ENCODE peak calls at places on chromosomes 5 and 9, in ten cellular contexts. H is Caco-2, K is H9, O is right atrium auricular region, D is gastrocnemius medialis, G is GM23248, T is sigmoid colon, Z is lower lobe of right lung, R is fibroblast of lung, N is tibial nerve. W is an unnamed sample. For H3K4me1, the result is how much of the 10 kb centered on the place peaks cover.

GRCh38 chr9:93123561-93124283 is 10.3 kb downstream of the NINJ1 start:
- DNase-seq in R (no peak), T (peak), H (no peak), Z (peak), N (no peak), K (peak), D (peak), G (no peak), O (no peak), W (no peak)

GRCh38 chr5:181221105-181221791 is 1.8 kb upstream of the TRIM41 start:
- DNase-seq in D (peak), H (no peak), G (no peak), N (peak), R (no peak), Z (no peak), T (no peak), O (no peak), K (no peak), W (peak)

GRCh38 chr9:137786511-137786920 is 91.1 kb upstream of the CACNA1B start:
- DNase-seq in R (no peak), D (no peak), T (peak), N (no peak), G (peak), K (no peak), H (no peak), O (no peak), Z (no peak), W (no peak)

GRCh38 chr9:34211395-34211794 is 32.6 kb downstream of the UBAP1 start:
- DNase-seq in R (no peak), O (no peak), D (no peak), H (no peak), G (no peak), Z (no peak), T (no peak), K (no peak), N (no peak), W (no peak)

GRCh38 chr9:112780637-112781036 is 30.1 kb downstream of the SNX30 start:
- DNase-seq in N (no peak), R (no peak), D (no peak), Z (no peak), G (peak), K (no peak), H (no peak), T (no peak), O (no peak), W (no peak)

GRCh38 chr5:172870261-172870806 is 36.3 kb downstream of the ERGIC1 start:
- DNase-seq in Z (no peak), G (peak), K (no peak), H (no peak), N (peak), T (peak), O (peak), R (peak), D (peak), W (no peak)

GRCh38 chr9:70574222-70574837 is 159.9 kb upstream of the KLF9 start:
- DNase-seq in T (peak), R (peak), G (peak), H (no peak), D (no peak), N (peak), Z (no peak), K (no peak), O (peak), W (no peak)

GRCh38 chr9:17064558-17064957 is 70.3 kb upstream of the CNTLN start:
- DNase-seq in D (no peak), H (no peak), Z (no peak), G (no peak), R (no peak), K (no peak), N (no peak), T (no peak), O (no peak), W (no peak)

GRCh38 chr5:157575096-157575872 is at the start of gene ADAM19:
- DNase-seq in Z (peak), T (peak), K (no peak), O (no peak), R (peak), N (peak), D (peak), G (peak), H (peak), W (no peak)

GRCh38 chr5:180523629-180524466 is 29.7 kb downstream of the CNOT6 start:
- DNase-seq in N (no peak), O (no peak), H (no peak), D (no peak), K (no peak), R (peak), T (no peak), G (no peak), Z (no peak), W (no peak)

GRCh38 chr9:109349431-109349846 is 28.6 kb upstream of the EPB41L4B start:
- DNase-seq in O (no peak), Z (no peak), G (peak), R (peak), H (no peak), T (no peak), N (peak), K (no peak), D (no peak), W (no peak)

GRCh38 chr9:33868430-33869000 is 51.6 kb downstream of the UBE2R2 start:
- DNase-seq in Z (no peak), K (no peak), O (no peak), D (no peak), N (peak), R (peak), G (peak), T (no peak), H (no peak), W (no peak)

GRCh38 chr5:138503487-138504270 is 38.4 kb downstream of the EGR1 start:
- DNase-seq in G (peak), H (peak), Z (no peak), O (no peak), T (no peak), D (no peak), K (peak), N (peak), R (peak), W (peak)

GRCh38 chr5:58871648-58872242 is 288.9 kb downstream of the RAB3C start:
- DNase-seq in N (peak), H (no peak), D (no peak), K (no peak), T (no peak), O (no peak), Z (no peak), R (peak), G (peak), W (peak)

GRCh38 chr5:1448511-1449011 is 3.3 kb upstream of the SLC6A3 start:
- DNase-seq in G (no peak), H (no peak), N (no peak), R (no peak), T (no peak), Z (no peak), O (no peak), K (no peak), D (no peak), W (no peak)

GRCh38 chr5:151448038-151448985 is 909 bp downstream of the SLC36A1 start:
- DNase-seq in Z (no peak), H (peak), K (peak), G (peak), T (peak), R (peak), N (no peak), O (no peak), D (no peak), W (peak)

GRCh38 chr5:74953961-74954720 is 88.0 kb upstream of the FAM169A start:
- DNase-seq in T (no peak), G (peak), H (peak), K (no peak), N (no peak), O (no peak), Z (no peak), D (no peak), R (peak), W (peak)

GRCh38 chr9:86638109-86638508 is 283.9 kb upstream of the TUT7 start:
- DNase-seq in H (no peak), G (no peak), D (no peak), T (no peak), Z (no peak), N (no peak), R (no peak), O (no peak), K (no peak), W (no peak)

GRCh38 chr5:100505984-100506670 is 29.0 kb upstream of the FAM174A start:
- DNase-seq in K (no peak), T (no peak), G (peak), R (peak), D (no peak), O (no peak), Z (no peak), N (no peak), H (no peak), W (peak)

GRCh38 chr9:109014267-109015025 is 1.1 kb upstream of the CTNNAL1 start:
- DNase-seq in K (no peak), R (peak), D (no peak), N (no peak), T (no peak), Z (no peak), G (peak), H (peak), O (no peak), W (no peak)

GRCh38 chr5:136090319-136090718 is 42.3 kb upstream of the SMAD5 start:
- DNase-seq in D (no peak), T (no peak), R (no peak), K (no peak), N (no peak), O (no peak), Z (no peak), H (no peak), G (no peak), W (peak)

GRCh38 chr9:136152543-136152866 is 33.8 kb upstream of the TMEM250 start:
- DNase-seq in R (no peak), Z (no peak), D (no peak), H (no peak), N (no peak), T (no peak), O (no peak), G (no peak), K (no peak), W (no peak)

GRCh38 chr5:108917596-108917995 is 169.9 kb downstream of the FER start:
- DNase-seq in G (peak), O (no peak), K (no peak), D (no peak), R (peak), T (no peak), N (no peak), H (no peak), Z (no peak), W (no peak)

GRCh38 chr9:17082343-17082742 is 52.5 kb upstream of the CNTLN start:
- DNase-seq in H (no peak), K (peak), G (peak), N (peak), T (peak), R (peak), O (no peak), D (no peak), Z (no peak), W (no peak)

GRCh38 chr9:116644099-116644688 is 42.9 kb upstream of the TRIM32 start:
- DNase-seq in G (peak), R (peak), K (no peak), O (no peak), D (no peak), Z (no peak), H (no peak), N (no peak), T (no peak), W (no peak)

GRCh38 chr5:113757508-113757907 is 244.0 kb downstream of the YTHDC2 start:
- DNase-seq in T (no peak), H (no peak), D (no peak), K (no peak), G (no peak), R (no peak), Z (no peak), O (no peak), N (no peak), W (no peak)

GRCh38 chr9:111095423-111095822 is 57.2 kb upstream of the LPAR1 start:
- DNase-seq in G (peak), T (no peak), Z (no peak), K (no peak), N (no peak), O (no peak), D (no peak), H (no peak), R (no peak), W (no peak)

GRCh38 chr9:111099199-111100005 is 61.1 kb upstream of the LPAR1 start:
- DNase-seq in O (no peak), R (no peak), N (no peak), H (peak), D (no peak), G (no peak), K (peak), Z (no peak), T (no peak), W (no peak)

GRCh38 chr9:111098661-111099060 is 60.4 kb upstream of the LPAR1 start:
- DNase-seq in H (no peak), K (no peak), O (no peak), D (no peak), N (no peak), Z (no peak), G (no peak), R (no peak), T (no peak), W (no peak)

GRCh38 chr9:111096051-111096450 is 57.8 kb upstream of the LPAR1 start:
- DNase-seq in Z (no peak), O (no peak), G (peak), D (no peak), N (no peak), T (no peak), H (no peak), K (no peak), R (no peak), W (no peak)

DNA sequence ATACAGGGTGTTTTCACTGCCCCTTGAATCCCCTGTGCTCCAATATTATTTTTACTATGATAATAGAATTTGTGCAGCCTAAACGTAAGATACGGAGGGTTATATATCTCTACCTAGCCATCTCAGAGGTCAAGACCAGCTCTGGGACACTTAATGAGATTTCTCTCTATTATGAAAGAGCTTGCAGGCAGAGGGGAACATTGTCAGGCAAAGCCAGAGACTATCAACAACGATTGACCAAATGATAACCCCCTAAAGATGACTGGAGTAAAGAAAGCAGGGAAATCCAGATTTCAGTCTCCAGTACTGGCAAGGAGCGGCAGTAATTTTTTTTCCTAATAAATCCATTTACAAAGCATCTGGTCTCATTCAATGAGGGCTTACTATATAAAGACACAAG is 59.8 kb upstream of the LPAR1 start:
- DNase-seq in R (no peak), N (no peak), Z (no peak), T (no peak), D (no peak), H (no peak), K (no peak), G (no peak), O (no peak), W (no peak)
- H3K4me1 ChIP-seq in R (under half), N (under half), Z (under half), T (under half), D (under half), H (under half), K (under half), G (under half), O (under half), W (under half)

DNA sequence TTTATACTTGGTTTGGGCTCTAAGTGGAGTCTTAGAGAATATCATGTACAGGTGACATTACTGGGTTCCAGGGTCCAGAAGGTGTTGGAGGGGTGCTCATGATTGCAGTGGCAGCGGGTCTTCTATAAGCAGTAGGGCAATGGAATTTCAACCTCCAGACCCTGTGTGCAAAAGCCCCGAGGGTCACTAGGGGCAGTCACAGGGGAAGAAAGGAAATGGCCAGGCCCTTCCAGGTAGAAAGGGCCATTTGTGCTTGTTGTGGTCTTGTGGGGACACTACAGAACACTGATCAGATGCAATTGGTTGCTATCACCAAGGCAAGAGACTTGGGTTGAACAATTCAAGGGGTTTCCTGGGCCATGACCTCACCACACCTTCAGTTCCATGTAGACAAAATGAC is 283.4 kb downstream of the GADD45G start:
- DNase-seq in Z (no peak), N (no peak), T (no peak), O (no peak), G (no peak), H (no peak), R (no peak), K (peak), D (no peak), W (no peak)
- H3K4me1 ChIP-seq in Z (under half), N (under half), T (under half), O (half or more), G (under half), H (under half), R (under half), K (under half), D (under half), W (under half)

GRCh38 chr5:169688106-169688505 is 51.0 kb downstream of the DOCK2 start:
- DNase-seq in Z (no peak), H (no peak), O (no peak), R (no peak), D (no peak), G (no peak), T (no peak), K (no peak), N (no peak), W (no peak)
- H3K4me1 ChIP-seq in Z (under half), H (under half), O (under half), R (under half), D (under half), G (under half), T (under half), K (under half), N (under half), W (under half)

GRCh38 chr5:55600536-55601208 is 65.9 kb upstream of the PLPP1 start:
- DNase-seq in O (peak), G (peak), T (no peak), R (peak), N (no peak), D (no peak), H (peak), Z (no peak), K (no peak), W (no peak)
- H3K4me1 ChIP-seq in O (half or more), G (half or more), T (half or more), R (under half), N (half or more), D (under half), H (half or more), Z (under half), K (under half), W (under half)

DNA sequence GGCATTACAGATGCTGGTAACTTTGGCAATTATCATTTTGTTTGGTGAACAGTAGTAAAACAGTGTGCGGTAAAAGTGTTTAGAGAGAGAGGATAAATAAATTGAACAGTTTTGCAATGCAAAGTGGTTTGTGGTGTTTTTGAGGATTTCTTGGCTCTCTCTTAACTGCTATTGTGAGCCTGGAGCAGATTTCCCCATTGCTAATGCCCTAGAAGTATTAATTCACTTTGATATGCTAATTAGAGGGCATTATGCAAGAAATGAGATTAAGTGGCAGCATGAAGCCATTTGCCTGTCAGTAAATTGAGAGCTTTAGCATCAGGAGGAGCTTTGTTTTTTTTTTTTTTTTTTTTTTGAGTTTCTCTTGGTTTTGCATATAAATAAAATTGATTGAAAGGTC is 8.2 kb downstream of the PBX3 start:
- DNase-seq in T (no peak), O (no peak), K (no peak), G (no peak), Z (no peak), D (no peak), N (no peak), R (peak), H (no peak), W (no peak)
- H3K4me1 ChIP-seq in T (half or more), O (half or more), K (under half), G (half or more), Z (half or more), D (under half), N (half or more), R (under half), H (under half), W (under half)